ENCODE peak calls at places on chromosomes 6 and 20, in five cellular contexts. One of them, this sample, is unnamed.

GRCh38 chr6:160775730-160776129 is 73.7 kb downstream of the PLG start:
- DNase-seq in iris pigment epithelial cell: no peak
- DNase-seq in KG1: no peak
- DNase-seq in fibroblast of lung: no peak
- DNase-seq in EH: no peak
- DNase-seq in this sample: no peak

GRCh38 chr6:19159087-19159486 is 678.1 kb upstream of the ID4 start:
- DNase-seq in KG1: no peak
- DNase-seq in EH: peak; percentile 72
- DNase-seq in iris pigment epithelial cell: peak; percentile 13
- DNase-seq in fibroblast of lung: peak; percentile 84
- DNase-seq in this sample: no peak

GRCh38 chr20:50642288-50642803 is 49.0 kb downstream of the RIPOR3 start:
- DNase-seq in iris pigment epithelial cell: no peak
- DNase-seq in EH: peak; percentile 27
- DNase-seq in KG1: no peak
- DNase-seq in fibroblast of lung: no peak
- DNase-seq in this sample: no peak

GRCh38 chr20:62938105-62938888 is at the start of gene GID8:
- DNase-seq in iris pigment epithelial cell: peak; percentile 60
- DNase-seq in EH: peak; percentile 62
- DNase-seq in fibroblast of lung: peak; percentile 49
- DNase-seq in KG1: no peak
- DNase-seq in this sample: peak; percentile 52

GRCh38 chr20:51511861-51512619 is 30.5 kb downstream of the NFATC2 start:
- DNase-seq in EH: no peak
- DNase-seq in iris pigment epithelial cell: no peak
- DNase-seq in fibroblast of lung: no peak
- DNase-seq in KG1: no peak
- DNase-seq in this sample: no peak

GRCh38 chr6:144063744-144064401 is 31.5 kb downstream of the SF3B5 start:
- DNase-seq in EH: peak; percentile 54
- DNase-seq in iris pigment epithelial cell: peak; percentile 12
- DNase-seq in fibroblast of lung: peak; percentile 19
- DNase-seq in KG1: peak; percentile 86
- DNase-seq in this sample: peak; percentile 53

GRCh38 chr20:32583581-32584045 is 1.5 kb downstream of the NOL4L start:
- DNase-seq in EH: no peak
- DNase-seq in iris pigment epithelial cell: no peak
- DNase-seq in KG1: no peak
- DNase-seq in fibroblast of lung: no peak
- DNase-seq in this sample: no peak

GRCh38 chr6:159071843-159072769 is 27.3 kb upstream of the TAGAP start:
- DNase-seq in EH: no peak
- DNase-seq in fibroblast of lung: no peak
- DNase-seq in KG1: no peak
- DNase-seq in iris pigment epithelial cell: no peak
- DNase-seq in this sample: no peak

GRCh38 chr6:70124882-70125535 is 177.9 kb downstream of the COL9A1 start:
- DNase-seq in EH: peak; percentile 20
- DNase-seq in fibroblast of lung: peak; percentile 1
- DNase-seq in iris pigment epithelial cell: no peak
- DNase-seq in KG1: no peak
- DNase-seq in this sample: no peak

GRCh38 chr6:21277601-21278043 is 315.9 kb upstream of the SOX4 start:
- DNase-seq in EH: no peak
- DNase-seq in KG1: no peak
- DNase-seq in iris pigment epithelial cell: peak; percentile 16
- DNase-seq in fibroblast of lung: peak; percentile 66
- DNase-seq in this sample: no peak

GRCh38 chr20:50731930-50732690 is 730 bp downstream of the PARD6B start:
- DNase-seq in KG1: no peak
- DNase-seq in fibroblast of lung: no peak
- DNase-seq in iris pigment epithelial cell: no peak
- DNase-seq in EH: no peak
- DNase-seq in this sample: peak; percentile 11

GRCh38 chr6:95203153-95203754 is 374.1 kb upstream of the MANEA start:
- DNase-seq in EH: peak; percentile 0
- DNase-seq in iris pigment epithelial cell: peak; percentile 60
- DNase-seq in fibroblast of lung: peak; percentile 19
- DNase-seq in KG1: no peak
- DNase-seq in this sample: peak; percentile 6

GRCh38 chr20:53412600-53413187 is 180.9 kb downstream of the ZNF217 start:
- DNase-seq in KG1: no peak
- DNase-seq in EH: no peak
- DNase-seq in fibroblast of lung: no peak
- DNase-seq in iris pigment epithelial cell: no peak
- DNase-seq in this sample: no peak

GRCh38 chr6:1027109-1027794 is 284.6 kb upstream of the FOXQ1 start:
- DNase-seq in iris pigment epithelial cell: peak; percentile 65
- DNase-seq in EH: peak; percentile 85
- DNase-seq in fibroblast of lung: no peak
- DNase-seq in KG1: no peak
- DNase-seq in this sample: no peak

GRCh38 chr6:112222111-112222726 is 32.1 kb downstream of the LAMA4 start:
- DNase-seq in fibroblast of lung: peak; percentile 94
- DNase-seq in iris pigment epithelial cell: peak; percentile 88
- DNase-seq in KG1: no peak
- DNase-seq in EH: peak; percentile 97
- DNase-seq in this sample: no peak

GRCh38 chr20:437787-438486 is 24.4 kb downstream of the TBC1D20 start:
- DNase-seq in EH: no peak
- DNase-seq in iris pigment epithelial cell: no peak
- DNase-seq in KG1: peak; percentile 41
- DNase-seq in fibroblast of lung: no peak
- DNase-seq in this sample: peak; percentile 85

GRCh38 chr20:32872266-32872665 is 13.5 kb downstream of the EFCAB8 start:
- DNase-seq in fibroblast of lung: no peak
- DNase-seq in KG1: no peak
- DNase-seq in EH: no peak
- DNase-seq in iris pigment epithelial cell: no peak
- DNase-seq in this sample: no peak

GRCh38 chr6:83354747-83355146 is 76.1 kb downstream of the ME1 start:
- DNase-seq in EH: no peak
- DNase-seq in fibroblast of lung: no peak
- DNase-seq in KG1: no peak
- DNase-seq in iris pigment epithelial cell: no peak
- DNase-seq in this sample: no peak

GRCh38 chr20:48995599-48995998 is 50.5 kb upstream of the CSE1L start:
- DNase-seq in iris pigment epithelial cell: no peak
- DNase-seq in KG1: no peak
- DNase-seq in fibroblast of lung: no peak
- DNase-seq in EH: no peak
- DNase-seq in this sample: no peak

GRCh38 chr20:33659341-33660034 is 2.6 kb upstream of the C20orf144 start:
- DNase-seq in fibroblast of lung: no peak
- DNase-seq in EH: no peak
- DNase-seq in KG1: no peak
- DNase-seq in iris pigment epithelial cell: no peak
- DNase-seq in this sample: no peak

GRCh38 chr6:52019851-52020250 is 67.6 kb downstream of the PKHD1 start:
- DNase-seq in KG1: no peak
- DNase-seq in fibroblast of lung: no peak
- DNase-seq in iris pigment epithelial cell: no peak
- DNase-seq in EH: no peak
- DNase-seq in this sample: no peak

GRCh38 chr6:53465732-53466131 is 79.2 kb downstream of the GCLC start:
- DNase-seq in EH: peak; percentile 54
- DNase-seq in KG1: no peak
- DNase-seq in fibroblast of lung: no peak
- DNase-seq in iris pigment epithelial cell: peak; percentile 61
- DNase-seq in this sample: no peak